ENCODE peak calls at places on chromosomes 7 and 10, in six cellular contexts. P is EL, W is hippocampal formation, S is GM12864, G is H9, U is endothelial cell. B is an unnamed sample.
A peak's percentile ranks its signal among the peaks of the same experiment; 100 is the strongest.

GRCh38 chr10:55410415-55410885 is 609.4 kb upstream of the PCDH15 start:
- DNase-seq in P (no peak), W (peak; percentile 59), S (no peak), G (peak; percentile 44), U (peak; percentile 38), B (no peak)

GRCh38 chr7:70788276-70788675 is 343.7 kb upstream of the GALNT17 start:
- DNase-seq in P (peak; percentile 1), W (no peak), S (no peak), G (no peak), U (no peak), B (no peak)

GRCh38 chr7:38070718-38071117 is 107.3 kb upstream of the STARD3NL start:
- DNase-seq in P (no peak), W (no peak), S (no peak), G (peak; percentile 45), U (peak; percentile 18), B (no peak)

GRCh38 chr10:60434418-60435046 is 44.9 kb upstream of the ANK3 start:
- DNase-seq in P (peak; percentile 62), W (peak; percentile 33), S (peak; percentile 5), G (no peak), U (peak; percentile 45), B (no peak)

GRCh38 chr10:86244296-86244695 is 122.3 kb downstream of the GRID1 start:
- DNase-seq in P (no peak), W (no peak), S (no peak), G (no peak), U (no peak), B (no peak)

GRCh38 chr7:102891693-102892261 is 21.0 kb upstream of the LRRC17 start:
- DNase-seq in P (peak; percentile 87), W (no peak), S (no peak), G (no peak), U (no peak), B (no peak)

GRCh38 chr10:103630156-103630555 is 136.7 kb downstream of the NEURL1 start:
- DNase-seq in P (no peak), W (no peak), S (no peak), G (no peak), U (no peak), B (no peak)

GRCh38 chr7:151085691-151086620 is at the start of gene AGAP3:
- DNase-seq in P (peak; percentile 83), W (peak; percentile 90), S (no peak), G (peak; percentile 88), U (peak; percentile 83), B (no peak)

GRCh38 chr7:116180302-116180701 is 30.0 kb upstream of the TES start:
- DNase-seq in P (peak; percentile 58), W (no peak), S (no peak), G (no peak), U (peak; percentile 20), B (no peak)

GRCh38 chr10:46542567-46543323 is 13.7 kb downstream of the GPRIN2 start:
- DNase-seq in P (no peak), W (no peak), S (no peak), G (no peak), U (no peak), B (no peak)

GRCh38 chr7:6462094-6462493 is 14.3 kb upstream of the DAGLB start:
- DNase-seq in P (peak; percentile 28), W (no peak), S (no peak), G (no peak), U (no peak), B (no peak)

GRCh38 chr10:96400465-96400864 is 41.7 kb upstream of the OPALIN start:
- DNase-seq in P (no peak), W (peak; percentile 68), S (no peak), G (no peak), U (no peak), B (no peak)

GRCh38 chr7:10874666-10875065 is 99.0 kb upstream of the PHF14 start:
- DNase-seq in P (no peak), W (no peak), S (no peak), G (no peak), U (no peak), B (no peak)

GRCh38 chr7:151068069-151068773 is 8.8 kb downstream of the SLC4A2 start:
- DNase-seq in P (peak; percentile 75), W (no peak), S (no peak), G (no peak), U (no peak), B (no peak)

GRCh38 chr7:78588393-78588792 is 789.8 kb downstream of the PHTF2 start:
- DNase-seq in P (no peak), W (no peak), S (no peak), G (no peak), U (no peak), B (no peak)

GRCh38 chr10:70584941-70585544 is 17.5 kb downstream of the PRF1 start:
- DNase-seq in P (no peak), W (no peak), S (no peak), G (peak; percentile 91), U (peak; percentile 35), B (no peak)

GRCh38 chr10:3887885-3888476 is 103.0 kb upstream of the KLF6 start:
- DNase-seq in P (peak; percentile 94), W (no peak), S (no peak), G (peak; percentile 64), U (no peak), B (peak; percentile 66)